ENCODE peak calls at places on chromosomes 1 and 21, in eight cellular contexts. One of them, this sample, is unnamed.

GRCh38 chr1:44831516-44831915 is 11.5 kb downstream of the PTCH2 start:
- DNase-seq in neural progenitor cell: no peak
- DNase-seq in esophagus squamous epithelium: no peak
- DNase-seq in IMR-90: no peak
- DNase-seq in SK-N-MC: no peak
- DNase-seq in tibial artery: no peak
- DNase-seq in heart left ventricle: no peak
- DNase-seq in hepatocyte: no peak
- DNase-seq in this sample: no peak

GRCh38 chr1:162328507-162328906 is 48.1 kb downstream of the SPATA46 start:
- DNase-seq in IMR-90: no peak
- DNase-seq in hepatocyte: no peak
- DNase-seq in heart left ventricle: no peak
- DNase-seq in SK-N-MC: no peak
- DNase-seq in neural progenitor cell: no peak
- DNase-seq in esophagus squamous epithelium: no peak
- DNase-seq in tibial artery: no peak
- DNase-seq in this sample: no peak

GRCh38 chr1:181784039-181784683 is 277.4 kb downstream of the ZNF648 start:
- DNase-seq in IMR-90: no peak
- DNase-seq in heart left ventricle: no peak
- DNase-seq in esophagus squamous epithelium: no peak
- DNase-seq in SK-N-MC: no peak
- DNase-seq in tibial artery: no peak
- DNase-seq in neural progenitor cell: no peak
- DNase-seq in hepatocyte: no peak
- DNase-seq in this sample: no peak

GRCh38 chr1:113536182-113536780 is 146.0 kb downstream of the MAGI3 start:
- DNase-seq in IMR-90: peak
- DNase-seq in esophagus squamous epithelium: no peak
- DNase-seq in neural progenitor cell: no peak
- DNase-seq in tibial artery: no peak
- DNase-seq in heart left ventricle: no peak
- DNase-seq in hepatocyte: no peak
- DNase-seq in SK-N-MC: no peak
- DNase-seq in this sample: no peak

GRCh38 chr1:220997791-220998190 is 118.5 kb downstream of the HLX start:
- DNase-seq in hepatocyte: no peak
- DNase-seq in esophagus squamous epithelium: no peak
- DNase-seq in heart left ventricle: no peak
- DNase-seq in neural progenitor cell: no peak
- DNase-seq in IMR-90: no peak
- DNase-seq in SK-N-MC: no peak
- DNase-seq in tibial artery: no peak
- DNase-seq in this sample: no peak

GRCh38 chr1:165635329-165635728 is 4.3 kb downstream of the MGST3 start:
- DNase-seq in esophagus squamous epithelium: no peak
- DNase-seq in neural progenitor cell: no peak
- DNase-seq in SK-N-MC: no peak
- DNase-seq in tibial artery: no peak
- DNase-seq in hepatocyte: no peak
- DNase-seq in heart left ventricle: no peak
- DNase-seq in IMR-90: peak
- DNase-seq in this sample: no peak

GRCh38 chr1:227395391-227396028 is 77.2 kb upstream of the CDC42BPA start:
- DNase-seq in heart left ventricle: no peak
- DNase-seq in neural progenitor cell: no peak
- DNase-seq in hepatocyte: no peak
- DNase-seq in SK-N-MC: no peak
- DNase-seq in IMR-90: no peak
- DNase-seq in esophagus squamous epithelium: no peak
- DNase-seq in tibial artery: no peak
- DNase-seq in this sample: no peak

GRCh38 chr1:225911207-225912130 is 12.6 kb downstream of the PYCR2 start:
- DNase-seq in esophagus squamous epithelium: no peak
- DNase-seq in hepatocyte: peak
- DNase-seq in heart left ventricle: peak
- DNase-seq in tibial artery: peak
- DNase-seq in neural progenitor cell: peak
- DNase-seq in IMR-90: peak
- DNase-seq in SK-N-MC: no peak
- DNase-seq in this sample: peak

GRCh38 chr1:116873680-116874271 is 35.9 kb upstream of the PTGFRN start:
- DNase-seq in neural progenitor cell: no peak
- DNase-seq in heart left ventricle: no peak
- DNase-seq in IMR-90: no peak
- DNase-seq in esophagus squamous epithelium: no peak
- DNase-seq in SK-N-MC: no peak
- DNase-seq in hepatocyte: no peak
- DNase-seq in tibial artery: no peak
- DNase-seq in this sample: no peak

GRCh38 chr1:219669042-219669441 is 56.1 kb upstream of the ZC3H11B start:
- DNase-seq in IMR-90: no peak
- DNase-seq in tibial artery: no peak
- DNase-seq in SK-N-MC: no peak
- DNase-seq in heart left ventricle: no peak
- DNase-seq in neural progenitor cell: no peak
- DNase-seq in hepatocyte: no peak
- DNase-seq in esophagus squamous epithelium: no peak
- DNase-seq in this sample: no peak
- H3K27ac ChIP-seq in IMR-90: no peak
- H3K27ac ChIP-seq in tibial artery: no peak
- H3K27ac ChIP-seq in SK-N-MC: no peak
- H3K27ac ChIP-seq in heart left ventricle: no peak
- H3K27ac ChIP-seq in neural progenitor cell: no peak
- H3K27ac ChIP-seq in hepatocyte: no peak
- H3K27ac ChIP-seq in esophagus squamous epithelium: no peak
- H3K27ac ChIP-seq in this sample: no peak

GRCh38 chr1:176165573-176165972 is 41.5 kb downstream of the COP1 start:
- DNase-seq in SK-N-MC: no peak
- DNase-seq in heart left ventricle: no peak
- DNase-seq in neural progenitor cell: no peak
- DNase-seq in tibial artery: no peak
- DNase-seq in IMR-90: no peak
- DNase-seq in hepatocyte: no peak
- DNase-seq in esophagus squamous epithelium: no peak
- DNase-seq in this sample: no peak
- H3K27ac ChIP-seq in SK-N-MC: no peak
- H3K27ac ChIP-seq in heart left ventricle: no peak
- H3K27ac ChIP-seq in neural progenitor cell: no peak
- H3K27ac ChIP-seq in tibial artery: no peak
- H3K27ac ChIP-seq in IMR-90: no peak
- H3K27ac ChIP-seq in hepatocyte: no peak
- H3K27ac ChIP-seq in esophagus squamous epithelium: no peak
- H3K27ac ChIP-seq in this sample: no peak

GRCh38 chr1:169797281-169797680 is 2.6 kb upstream of the METTL18 start:
- DNase-seq in IMR-90: no peak
- DNase-seq in hepatocyte: no peak
- DNase-seq in heart left ventricle: no peak
- DNase-seq in SK-N-MC: no peak
- DNase-seq in esophagus squamous epithelium: no peak
- DNase-seq in tibial artery: no peak
- DNase-seq in neural progenitor cell: no peak
- DNase-seq in this sample: no peak
- H3K27ac ChIP-seq in IMR-90: no peak
- H3K27ac ChIP-seq in hepatocyte: no peak
- H3K27ac ChIP-seq in heart left ventricle: no peak
- H3K27ac ChIP-seq in SK-N-MC: no peak
- H3K27ac ChIP-seq in esophagus squamous epithelium: no peak
- H3K27ac ChIP-seq in tibial artery: no peak
- H3K27ac ChIP-seq in neural progenitor cell: no peak
- H3K27ac ChIP-seq in this sample: no peak

GRCh38 chr21:38822754-38823374 is 17.1 kb downstream of the ETS2 start:
- DNase-seq in neural progenitor cell: no peak
- DNase-seq in tibial artery: peak
- DNase-seq in esophagus squamous epithelium: no peak
- DNase-seq in IMR-90: no peak
- DNase-seq in SK-N-MC: no peak
- DNase-seq in hepatocyte: no peak
- DNase-seq in heart left ventricle: no peak
- DNase-seq in this sample: no peak
- H3K27ac ChIP-seq in neural progenitor cell: no peak
- H3K27ac ChIP-seq in tibial artery: peak
- H3K27ac ChIP-seq in esophagus squamous epithelium: peak
- H3K27ac ChIP-seq in IMR-90: peak
- H3K27ac ChIP-seq in SK-N-MC: peak
- H3K27ac ChIP-seq in hepatocyte: peak
- H3K27ac ChIP-seq in heart left ventricle: peak
- H3K27ac ChIP-seq in this sample: no peak

DNA sequence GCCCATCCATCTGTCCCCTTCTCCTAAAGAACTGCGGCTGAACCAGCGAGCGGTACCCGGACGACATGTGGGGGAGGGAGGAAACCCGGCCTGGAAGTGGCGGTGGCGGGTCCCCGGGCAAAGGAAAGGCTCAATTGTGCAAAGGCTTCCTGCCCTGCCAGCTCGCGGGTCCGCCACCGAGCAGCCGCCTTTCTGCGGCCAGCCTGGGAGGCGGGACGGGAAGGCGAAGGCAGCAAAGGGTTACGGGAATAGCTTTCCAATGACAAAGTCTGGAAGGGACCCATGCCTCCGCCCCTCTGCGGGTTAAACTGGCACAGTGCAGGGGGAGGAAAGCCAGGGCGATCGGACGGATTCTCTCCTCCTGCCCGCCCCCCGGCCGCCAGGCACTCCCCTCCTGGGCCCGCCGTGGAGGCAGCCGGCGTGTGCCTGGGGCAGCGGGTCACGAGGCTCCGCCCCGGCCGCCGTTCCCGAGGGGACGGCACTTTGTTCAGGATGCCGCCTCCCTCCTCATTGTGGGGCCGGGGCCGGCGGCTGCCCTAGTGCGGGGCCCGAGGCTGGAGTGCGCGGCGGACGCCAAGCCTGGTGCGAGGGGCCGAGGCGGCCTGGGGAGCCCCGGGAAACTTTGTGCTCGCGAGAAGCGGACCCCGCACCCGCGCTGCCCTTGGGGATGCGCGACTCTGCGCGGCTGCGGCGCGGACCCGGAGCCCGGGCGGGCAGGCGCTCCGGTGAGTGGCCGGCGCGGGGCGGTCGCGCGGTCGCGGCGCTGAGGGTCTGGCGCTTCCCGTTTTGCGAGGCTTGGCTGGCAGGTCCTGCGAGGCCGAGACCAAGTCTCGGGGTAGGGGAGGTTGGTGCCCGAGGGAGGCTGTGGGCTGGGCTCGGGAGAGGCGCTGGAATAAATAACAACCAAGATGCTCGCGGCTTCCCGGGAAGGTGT is at the start of gene NAV1:
- DNase-seq in hepatocyte: peak
- DNase-seq in SK-N-MC: no peak
- DNase-seq in heart left ventricle: peak
- DNase-seq in tibial artery: peak
- DNase-seq in esophagus squamous epithelium: no peak
- DNase-seq in IMR-90: peak
- DNase-seq in neural progenitor cell: peak
- DNase-seq in this sample: no peak
- H3K27ac ChIP-seq in hepatocyte: peak
- H3K27ac ChIP-seq in SK-N-MC: peak
- H3K27ac ChIP-seq in heart left ventricle: peak
- H3K27ac ChIP-seq in tibial artery: peak
- H3K27ac ChIP-seq in esophagus squamous epithelium: peak
- H3K27ac ChIP-seq in IMR-90: peak
- H3K27ac ChIP-seq in neural progenitor cell: no peak
- H3K27ac ChIP-seq in this sample: no peak

DNA sequence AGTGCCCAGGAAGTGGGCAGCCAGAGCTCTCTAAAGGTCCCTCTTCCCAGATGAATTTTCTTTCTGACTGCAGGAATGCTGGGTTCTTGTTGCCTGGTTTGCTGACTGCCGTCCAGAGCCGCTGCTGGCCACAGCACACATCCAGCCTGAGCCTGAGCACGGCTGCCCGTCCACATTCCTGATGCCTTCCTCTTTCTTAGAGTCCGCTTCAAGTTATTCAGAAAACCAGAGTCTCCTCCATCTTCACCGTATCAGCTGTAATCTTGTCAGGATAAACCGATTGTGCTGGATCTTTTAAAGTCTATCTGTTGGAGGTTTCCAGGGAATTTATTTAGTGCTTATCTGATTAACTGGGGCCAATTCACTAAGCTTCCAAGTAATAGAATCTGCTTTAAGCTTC is 84.8 kb upstream of the BCAR3 start:
- DNase-seq in heart left ventricle: no peak
- DNase-seq in neural progenitor cell: peak
- DNase-seq in tibial artery: no peak
- DNase-seq in IMR-90: no peak
- DNase-seq in esophagus squamous epithelium: no peak
- DNase-seq in hepatocyte: peak
- DNase-seq in SK-N-MC: no peak
- DNase-seq in this sample: no peak
- H3K27ac ChIP-seq in heart left ventricle: no peak
- H3K27ac ChIP-seq in neural progenitor cell: no peak
- H3K27ac ChIP-seq in tibial artery: no peak
- H3K27ac ChIP-seq in IMR-90: no peak
- H3K27ac ChIP-seq in esophagus squamous epithelium: no peak
- H3K27ac ChIP-seq in hepatocyte: no peak
- H3K27ac ChIP-seq in SK-N-MC: no peak
- H3K27ac ChIP-seq in this sample: no peak

GRCh38 chr1:172147541-172147940 is 272.9 kb upstream of the C1orf105 start:
- DNase-seq in tibial artery: no peak
- DNase-seq in SK-N-MC: no peak
- DNase-seq in hepatocyte: no peak
- DNase-seq in esophagus squamous epithelium: no peak
- DNase-seq in IMR-90: no peak
- DNase-seq in heart left ventricle: no peak
- DNase-seq in neural progenitor cell: no peak
- DNase-seq in this sample: no peak
- H3K27ac ChIP-seq in tibial artery: peak
- H3K27ac ChIP-seq in SK-N-MC: no peak
- H3K27ac ChIP-seq in hepatocyte: peak
- H3K27ac ChIP-seq in esophagus squamous epithelium: peak
- H3K27ac ChIP-seq in IMR-90: no peak
- H3K27ac ChIP-seq in heart left ventricle: no peak
- H3K27ac ChIP-seq in neural progenitor cell: no peak
- H3K27ac ChIP-seq in this sample: no peak

GRCh38 chr21:39003982-39004775 is 179.1 kb downstream of the PSMG1 start:
- DNase-seq in esophagus squamous epithelium: no peak
- DNase-seq in SK-N-MC: no peak
- DNase-seq in heart left ventricle: no peak
- DNase-seq in tibial artery: no peak
- DNase-seq in IMR-90: peak
- DNase-seq in neural progenitor cell: no peak
- DNase-seq in hepatocyte: no peak
- DNase-seq in this sample: no peak
- H3K27ac ChIP-seq in esophagus squamous epithelium: peak
- H3K27ac ChIP-seq in SK-N-MC: no peak
- H3K27ac ChIP-seq in heart left ventricle: peak
- H3K27ac ChIP-seq in tibial artery: peak
- H3K27ac ChIP-seq in IMR-90: peak
- H3K27ac ChIP-seq in neural progenitor cell: no peak
- H3K27ac ChIP-seq in hepatocyte: peak
- H3K27ac ChIP-seq in this sample: no peak

This sample was measured in CD8-positive, alpha-beta T cell.